ENCODE peak calls at places on chromosome 12, in seven cellular contexts. K is gastrocnemius medialis, R is AG10803, Q is HFFc6, Z is RWPE1, W is left lung, M is type B pancreatic cell. A is an unnamed sample.

GRCh38 chr12:95004610-95005009 is 1.1 kb upstream of the NDUFA12 start:
- DNase-seq in Z (no peak), Q (no peak), W (no peak), K (no peak), R (peak; percentile 55), M (no peak), A (no peak)

GRCh38 chr12:114676142-114676741 is 7.7 kb downstream of the TBX3 start:
- DNase-seq in K (no peak), W (no peak), Q (no peak), Z (no peak), M (no peak), R (no peak), A (no peak)

GRCh38 chr12:50799908-50800307 is 36.0 kb downstream of the ATF1 start:
- DNase-seq in Q (no peak), K (no peak), Z (no peak), M (no peak), W (no peak), R (peak; percentile 9), A (no peak)

GRCh38 chr12:82942963-82943362 is 256.3 kb downstream of the TMTC2 start:
- DNase-seq in Z (no peak), K (no peak), M (no peak), W (no peak), R (no peak), Q (no peak), A (no peak)

GRCh38 chr12:102920271-102920670 is 3.2 kb upstream of the PAH start:
- DNase-seq in R (no peak), W (no peak), K (no peak), Z (no peak), Q (no peak), M (no peak), A (no peak)

GRCh38 chr12:88570103-88570502 is 10.2 kb downstream of the KITLG start:
- DNase-seq in Z (no peak), R (no peak), W (no peak), Q (no peak), K (no peak), M (no peak), A (no peak)

GRCh38 chr12:69052613-69053408 is 119.8 kb upstream of the CPM start:
- DNase-seq in Z (peak; percentile 63), Q (peak; percentile 71), R (peak; percentile 94), M (no peak), K (no peak), W (no peak), A (no peak)

GRCh38 chr12:41409628-41410027 is 221.5 kb downstream of the PDZRN4 start:
- DNase-seq in M (no peak), Z (no peak), Q (no peak), W (no peak), K (no peak), R (no peak), A (no peak)

GRCh38 chr12:57242329-57242690 is 8.7 kb downstream of the STAC3 start:
- DNase-seq in W (peak; percentile 84), Z (no peak), R (no peak), M (no peak), Q (no peak), K (no peak), A (no peak)

GRCh38 chr12:7899755-7900154 is 27.0 kb upstream of the SLC2A14 start:
- DNase-seq in Z (no peak), R (peak; percentile 48), M (no peak), K (no peak), Q (no peak), W (no peak), A (no peak)

GRCh38 chr12:50751921-50752721 is 11.8 kb upstream of the ATF1 start:
- DNase-seq in K (no peak), M (peak; percentile 18), Z (peak; percentile 18), Q (no peak), R (no peak), W (no peak), A (no peak)

GRCh38 chr12:98154850-98155249 is 360.5 kb upstream of the TMPO start:
- DNase-seq in K (no peak), Q (no peak), W (peak; percentile 8), R (no peak), M (no peak), Z (no peak), A (no peak)

GRCh38 chr12:118126119-118126757 is 9.7 kb upstream of the PEBP1 start:
- DNase-seq in R (no peak), Q (no peak), W (no peak), Z (no peak), M (no peak), K (no peak), A (peak; percentile 53)

GRCh38 chr12:6912164-6912956 is 2.0 kb upstream of the ENO2 start:
- DNase-seq in M (no peak), R (no peak), K (no peak), Q (no peak), Z (no peak), W (no peak), A (peak; percentile 18)

GRCh38 chr12:31736472-31736871 is 7.7 kb upstream of the AMN1 start:
- DNase-seq in Z (no peak), M (no peak), W (no peak), Q (peak; percentile 93), R (peak; percentile 83), K (no peak), A (no peak)

GRCh38 chr12:92502417-92503028 is 200.3 kb upstream of the PLEKHG7 start:
- DNase-seq in Z (no peak), R (no peak), M (no peak), K (no peak), Q (no peak), W (no peak), A (no peak)
- TF ChIP-seq CTCF in Z (no peak), R (no peak), M (peak; percentile 50), K (no peak), Q (peak; percentile 22), W (no peak), A (peak; percentile 30)

GRCh38 chr12:46676396-46676795 is 149.4 kb downstream of the SLC38A4 start:
- DNase-seq in M (no peak), Q (no peak), W (no peak), Z (no peak), R (no peak), K (no peak), A (no peak)

GRCh38 chr12:46674126-46674525 is 151.7 kb downstream of the SLC38A4 start:
- DNase-seq in R (no peak), M (no peak), W (no peak), Q (no peak), K (no peak), Z (no peak), A (no peak)

GRCh38 chr12:46676797-46677520 is 148.8 kb downstream of the SLC38A4 start:
- DNase-seq in R (peak; percentile 40), Z (peak; percentile 26), Q (no peak), W (no peak), K (no peak), M (no peak), A (no peak)

GRCh38 chr12:46674818-46675217 is 151.0 kb downstream of the SLC38A4 start:
- DNase-seq in Z (peak; percentile 22), M (no peak), K (no peak), W (no peak), Q (no peak), R (no peak), A (no peak)

GRCh38 chr12:46675736-46676135 is 150.1 kb downstream of the SLC38A4 start:
- DNase-seq in Z (no peak), R (peak; percentile 48), W (no peak), Q (peak; percentile 20), M (no peak), K (no peak), A (no peak)
- TF ChIP-seq CTCF in Z (peak; percentile 34), R (peak; percentile 70), W (peak; percentile 27), Q (peak; percentile 89), M (peak; percentile 84), K (peak; percentile 72), A (peak; percentile 88)

DNA sequence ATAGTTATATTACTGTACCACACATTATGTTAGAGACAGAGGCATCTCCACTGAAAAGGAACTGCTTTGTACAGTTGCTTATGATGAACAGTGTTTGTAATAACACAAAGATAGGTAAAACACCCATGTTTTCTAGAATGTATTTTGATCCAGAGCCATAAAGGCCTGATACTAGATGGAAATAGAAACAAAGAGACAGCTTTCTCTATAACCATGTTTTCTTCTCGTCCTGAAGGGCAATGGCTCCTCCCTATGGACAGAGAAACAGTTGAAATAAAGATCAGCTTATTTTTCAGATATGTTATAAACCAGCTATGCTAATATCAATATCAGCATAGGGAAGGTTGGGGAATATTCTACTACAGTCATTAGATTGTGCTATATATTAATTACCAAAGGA is 109.2 kb downstream of the ATXN7L3B start:
- DNase-seq in Q (no peak), W (no peak), K (no peak), R (no peak), M (no peak), Z (no peak), A (no peak)
- TF ChIP-seq CTCF in Q (no peak), W (no peak), K (no peak), R (no peak), M (peak; percentile 55), Z (peak; percentile 21), A (peak; percentile 58)

DNA sequence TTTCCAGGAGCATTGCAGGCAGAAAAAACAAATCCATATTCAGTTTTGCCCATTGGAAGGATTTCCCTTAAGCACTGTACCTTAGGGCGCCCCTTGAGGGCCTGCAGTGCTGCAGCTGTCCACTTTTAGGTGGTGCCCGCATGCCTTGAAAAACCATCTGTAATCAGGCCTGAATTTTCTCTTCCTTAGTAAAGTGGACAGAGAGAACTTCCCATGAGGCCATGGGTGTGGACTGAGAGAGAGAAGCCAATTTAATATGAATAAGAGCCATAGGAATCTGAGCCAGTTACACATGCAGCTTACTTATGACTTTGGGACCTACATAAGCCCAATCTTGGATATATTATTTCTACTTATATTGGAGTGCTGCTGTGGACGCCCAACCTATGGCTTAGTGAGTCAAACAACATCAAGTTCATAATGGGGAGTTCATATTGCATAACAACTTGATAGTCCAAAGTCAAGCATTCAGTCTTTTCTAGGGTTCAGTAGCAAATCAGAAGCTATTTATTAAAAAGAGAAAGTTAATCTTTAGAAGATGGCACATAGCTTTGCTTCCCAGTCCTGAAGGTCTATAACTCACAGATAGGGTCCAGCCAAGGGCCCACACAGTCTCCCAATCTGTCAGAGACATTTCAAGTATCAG is 11.1 kb upstream of the ETV6 start:
- DNase-seq in Z (no peak), M (no peak), Q (peak; percentile 20), W (no peak), R (no peak), K (no peak), A (no peak)
- TF ChIP-seq CTCF in Z (no peak), M (no peak), Q (no peak), W (no peak), R (no peak), K (no peak), A (no peak)

DNA sequence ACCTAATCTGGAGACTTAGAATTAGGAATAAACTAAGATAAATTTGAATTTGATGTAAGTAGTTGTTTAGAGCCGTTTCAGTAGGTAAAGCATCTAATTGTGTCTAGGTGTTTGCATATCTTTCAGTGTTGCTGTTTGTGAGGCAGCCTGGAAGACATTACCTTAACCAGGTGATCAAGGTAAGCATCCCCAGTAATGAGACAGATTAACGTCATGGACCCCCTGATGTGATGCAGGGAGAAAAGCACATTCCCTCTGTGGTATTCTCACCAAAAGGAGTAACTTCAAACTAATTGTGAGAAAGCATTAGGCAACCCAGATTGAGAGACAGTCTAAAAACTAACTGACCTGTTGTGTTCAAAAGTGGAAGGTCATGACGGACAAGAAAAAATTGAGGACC is 251.6 kb downstream of the NUAK1 start:
- DNase-seq in Q (no peak), W (no peak), R (no peak), K (no peak), M (no peak), Z (no peak), A (no peak)
- TF ChIP-seq CTCF in Q (no peak), W (no peak), R (no peak), K (no peak), M (no peak), Z (no peak), A (no peak)

A was measured in chondrocyte.